ENCODE peak calls at places on chromosomes 3 and 15, in four cellular contexts. K, F, P and H are unnamed samples.

GRCh38 chr3:65026151-65026550 is 338.4 kb upstream of the ADAMTS9 start:
- DNase-seq in K (no peak), F (no peak), P (no peak), H (no peak)

GRCh38 chr15:83283813-83284562 is 476 bp downstream of the BNC1 start:
- DNase-seq in K (peak), F (peak), P (no peak), H (no peak)

GRCh38 chr15:47473857-47474256 is 243.4 kb upstream of the SEMA6D start:
- DNase-seq in K (no peak), F (no peak), P (no peak), H (peak)

GRCh38 chr3:15685927-15686326 is 84.4 kb downstream of the BTD start:
- DNase-seq in K (no peak), F (no peak), P (no peak), H (no peak)

GRCh38 chr3:113697192-113698090 is 999 bp upstream of the USF3 start:
- DNase-seq in K (peak), F (no peak), P (peak), H (peak)

GRCh38 chr15:26667222-26667988 is 105.5 kb downstream of the GABRB3 start:
- DNase-seq in K (no peak), F (no peak), P (no peak), H (peak)

GRCh38 chr15:80970018-80970657 is 19.5 kb downstream of the MESD start:
- DNase-seq in K (peak), F (no peak), P (peak), H (peak)

GRCh38 chr15:63221346-63221745 is 31.9 kb downstream of the RAB8B start:
- DNase-seq in K (no peak), F (no peak), P (no peak), H (peak)

GRCh38 chr3:124669470-124669869 is 60.8 kb upstream of the UMPS start:
- DNase-seq in K (no peak), F (no peak), P (no peak), H (no peak)

GRCh38 chr15:44633603-44634002 is 29.9 kb downstream of the SPG11 start:
- DNase-seq in K (no peak), F (no peak), P (no peak), H (no peak)

GRCh38 chr3:173865900-173866498 is 468.5 kb downstream of the NLGN1 start:
- DNase-seq in K (no peak), F (no peak), P (no peak), H (no peak)

GRCh38 chr15:68676011-68676605 is 97.3 kb downstream of the CORO2B start:
- DNase-seq in K (no peak), F (no peak), P (no peak), H (no peak)

GRCh38 chr3:118842147-118842863 is 192.3 kb downstream of the IGSF11 start:
- DNase-seq in K (no peak), F (no peak), P (no peak), H (no peak)

GRCh38 chr3:24810881-24811280 is 316.2 kb upstream of the THRB start:
- DNase-seq in K (no peak), F (no peak), P (no peak), H (no peak)

GRCh38 chr15:49693491-49693890 is 72.6 kb downstream of the DTWD1 start:
- DNase-seq in K (no peak), F (no peak), P (no peak), H (no peak)

GRCh38 chr3:142998439-142998838 is 2.9 kb upstream of the U2SURP start:
- DNase-seq in K (no peak), F (no peak), P (no peak), H (no peak)

GRCh38 chr15:82021992-82022391 is 23.8 kb downstream of the MEX3B start:
- DNase-seq in K (no peak), F (no peak), P (peak), H (no peak)

GRCh38 chr15:67838789-67839332 is 984 bp downstream of the RNU6-1 start:
- DNase-seq in K (peak), F (no peak), P (peak), H (no peak)

GRCh38 chr3:50573566-50574279 is 4.4 kb downstream of the HEMK1 start:
- DNase-seq in K (no peak), F (no peak), P (no peak), H (no peak)

GRCh38 chr3:82572721-82573120 is 811.3 kb upstream of the GBE1 start:
- DNase-seq in K (no peak), F (no peak), P (no peak), H (no peak)

GRCh38 chr15:39582286-39582976 is 1.6 kb downstream of the THBS1 start:
- DNase-seq in K (no peak), F (peak), P (no peak), H (no peak)

GRCh38 chr15:80609512-80609946 is 85.6 kb upstream of the ABHD17C start:
- DNase-seq in K (no peak), F (no peak), P (no peak), H (no peak)

GRCh38 chr3:2458816-2459215 is 360.1 kb downstream of the CNTN4 start:
- DNase-seq in K (no peak), F (no peak), P (peak), H (no peak)

GRCh38 chr15:45611305-45611704 is 23.5 kb upstream of the SQOR start:
- DNase-seq in K (no peak), F (no peak), P (no peak), H (no peak)

GRCh38 chr3:187975571-187976360 is 178.2 kb upstream of the LPP start:
- DNase-seq in K (no peak), F (no peak), P (no peak), H (no peak)

GRCh38 chr3:158696618-158697017 is 24.2 kb upstream of the LXN start:
- DNase-seq in K (no peak), F (no peak), P (no peak), H (no peak)

GRCh38 chr3:170010498-170010897 is 27.3 kb upstream of the GPR160 start:
- DNase-seq in K (no peak), F (no peak), P (no peak), H (no peak)

GRCh38 chr3:67832807-67833206 is 178.4 kb upstream of the SUCLG2 start:
- DNase-seq in K (no peak), F (no peak), P (no peak), H (no peak)

GRCh38 chr15:70096975-70097336 is 761 bp downstream of the TLE3 start:
- DNase-seq in K (no peak), F (no peak), P (peak), H (no peak)

GRCh38 chr15:71568226-71568625 is 242.1 kb upstream of the NR2E3 start:
- DNase-seq in K (no peak), F (no peak), P (no peak), H (no peak)

GRCh38 chr15:65584241-65584640 is 26.7 kb downstream of the INTS14 start:
- DNase-seq in K (no peak), F (no peak), P (no peak), H (no peak)

GRCh38 chr15:65583701-65584100 is 27.2 kb downstream of the INTS14 start:
- DNase-seq in K (no peak), F (no peak), P (peak), H (peak)

GRCh38 chr15:65587094-65587493 is 23.8 kb downstream of the INTS14 start:
- DNase-seq in K (no peak), F (no peak), P (no peak), H (no peak)
- H3K27ac ChIP-seq in K (no peak), F (no peak), P (no peak), H (no peak)

DNA sequence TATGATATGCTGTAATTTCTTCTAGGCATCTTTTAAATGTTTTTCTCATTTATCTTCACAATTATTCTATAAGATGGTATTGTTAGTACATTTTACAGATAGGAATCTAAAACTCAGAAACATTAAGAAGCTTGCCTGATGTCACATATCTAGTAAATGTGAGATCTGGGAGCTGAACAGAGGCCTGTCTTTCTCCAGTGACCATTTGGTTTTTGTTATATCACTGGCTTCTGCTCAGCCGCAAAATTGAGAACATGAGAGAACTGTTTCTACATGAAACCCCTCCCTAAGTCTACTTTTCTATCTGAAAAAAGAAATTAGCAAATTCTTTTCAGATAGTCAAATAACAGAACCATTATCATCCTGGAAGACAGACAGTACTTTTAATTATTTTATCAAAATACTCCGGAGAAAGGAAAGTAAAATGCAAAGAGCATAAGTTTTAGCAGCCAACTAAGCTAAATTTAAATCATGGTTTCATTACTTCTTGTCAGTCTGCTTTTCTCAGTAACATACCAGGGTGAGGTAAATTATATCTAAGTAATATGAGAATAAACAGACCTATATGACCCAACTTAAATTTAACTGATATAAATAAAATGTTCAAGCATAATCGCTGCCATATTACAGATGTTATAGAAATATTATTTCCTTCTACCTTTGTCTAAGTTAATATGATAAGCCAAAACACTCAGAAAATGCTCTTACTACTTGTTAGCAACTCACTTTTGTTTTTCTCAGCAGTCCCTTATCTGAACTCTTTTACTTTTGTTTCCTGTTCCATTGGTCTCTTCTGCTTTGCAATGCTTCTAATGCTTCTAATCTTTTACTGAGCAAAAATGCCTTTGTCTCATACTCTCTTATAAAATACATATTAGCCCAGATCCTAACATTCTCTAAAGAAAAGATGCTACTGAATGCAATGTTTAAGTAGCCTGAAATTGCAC is 68.0 kb upstream of the MBNL1 start:
- DNase-seq in K (no peak), F (no peak), P (no peak), H (no peak)
- H3K27ac ChIP-seq in K (no peak), F (no peak), P (no peak), H (peak)

GRCh38 chr15:85316244-85316934 is 64.0 kb upstream of the AKAP13 start:
- DNase-seq in K (peak), F (no peak), P (no peak), H (no peak)

GRCh38 chr15:85314653-85315052 is 65.8 kb upstream of the AKAP13 start:
- DNase-seq in K (no peak), F (no peak), P (no peak), H (no peak)

GRCh38 chr15:85318048-85318731 is 62.2 kb upstream of the AKAP13 start:
- DNase-seq in K (peak), F (peak), P (no peak), H (no peak)

GRCh38 chr15:85314139-85314538 is 66.3 kb upstream of the AKAP13 start:
- DNase-seq in K (peak), F (no peak), P (no peak), H (no peak)

GRCh38 chr15:85318732-85319076 is 61.7 kb upstream of the AKAP13 start:
- DNase-seq in K (no peak), F (no peak), P (no peak), H (no peak)
- H3K27ac ChIP-seq in K (no peak), F (peak), P (no peak), H (no peak)

GRCh38 chr3:30629736-30630135 is 23.3 kb downstream of the TGFBR2 start:
- DNase-seq in K (no peak), F (no peak), P (no peak), H (no peak)
- H3K27ac ChIP-seq in K (no peak), F (no peak), P (no peak), H (peak)

GRCh38 chr3:14177580-14178246 is 688 bp downstream of the XPC start:
- DNase-seq in K (no peak), F (no peak), P (no peak), H (no peak)

GRCh38 chr3:14178247-14179113 is at the start of the genes LSM3 and XPC:
- DNase-seq in K (peak), F (peak), P (peak), H (peak)

GRCh38 chr3:14181253-14181652 is 2.6 kb downstream of the LSM3 start:
- DNase-seq in K (no peak), F (no peak), P (no peak), H (no peak)

GRCh38 chr3:14179795-14180194 is 1.2 kb downstream of the LSM3 start:
- DNase-seq in K (no peak), F (no peak), P (no peak), H (no peak)

GRCh38 chr3:14179114-14179465 is 473 bp downstream of the LSM3 start:
- DNase-seq in K (no peak), F (no peak), P (no peak), H (no peak)
- H3K27ac ChIP-seq in K (peak), F (peak), P (peak), H (no peak)

GRCh38 chr15:55003900-55004879 is 192.6 kb downstream of the RSL24D1 start:
- DNase-seq in K (no peak), F (no peak), P (no peak), H (peak)

GRCh38 chr15:55008397-55008796 is 188.3 kb downstream of the RSL24D1 start:
- DNase-seq in K (no peak), F (no peak), P (no peak), H (no peak)

GRCh38 chr15:55007561-55007960 is 189.2 kb downstream of the RSL24D1 start:
- DNase-seq in K (no peak), F (no peak), P (no peak), H (no peak)

DNA sequence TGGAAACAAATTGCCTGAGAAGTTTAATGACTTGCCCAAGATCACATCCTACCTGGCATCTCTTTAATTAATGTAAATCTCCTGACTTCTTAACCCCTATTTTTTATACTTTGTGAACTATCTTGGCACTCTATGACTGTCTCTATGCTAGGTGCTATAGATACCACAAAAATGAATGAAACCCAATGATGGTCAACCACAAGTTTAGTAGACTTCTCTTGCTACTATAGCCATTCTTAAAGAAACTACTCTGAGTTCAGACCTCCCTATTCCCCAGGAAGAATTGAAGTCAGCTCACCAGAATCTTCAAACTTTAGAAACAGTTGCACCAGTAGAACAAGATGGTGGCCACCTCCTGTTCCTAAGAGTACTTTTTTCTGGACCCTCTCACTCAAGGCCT is 191.1 kb downstream of the RSL24D1 start:
- DNase-seq in K (no peak), F (no peak), P (no peak), H (no peak)
- H3K27ac ChIP-seq in K (no peak), F (no peak), P (no peak), H (no peak)